ENCODE peak calls at places on chromosomes 4 and X, in eight cellular contexts. J is glomerular endothelial cell; D is activated T-cell treated with anti-CD3 and anti-CD28 coated beads for 48 hours; S is stimulated activated CD4-positive, alpha-beta T cell treated with anti-CD3 and anti-CD28 coated beads, TNF-alpha, amount 100 ng/mL, for 1 hour; P is activated naive CD4-positive, alpha-beta T cell treated with Interleukin-2 at 50 U/mL for 16 hours; X is C1 segment of cervical spinal cord; C is trophoblast cell; H is GM04504. B is an unnamed sample.

GRCh38 chr4:129064717-129065116 is 28.6 kb downstream of the SCLT1 start:
- DNase-seq in J (no peak), D (no peak), S (no peak), P (no peak), X (no peak), C (no peak), H (peak), B (no peak)

GRCh38 chr4:65698631-65699030 is 28.3 kb upstream of the EPHA5 start:
- DNase-seq in J (no peak), D (no peak), S (no peak), P (no peak), X (no peak), C (no peak), H (no peak), B (no peak)

GRCh38 chr4:22850630-22851029 is 157.9 kb downstream of the GBA3 start:
- DNase-seq in J (no peak), D (no peak), S (no peak), P (no peak), X (no peak), C (no peak), H (no peak), B (no peak)

GRCh38 chr4:29213020-29213419 is 1507.1 kb upstream of the PCDH7 start:
- DNase-seq in J (no peak), D (no peak), S (no peak), P (no peak), X (no peak), C (no peak), H (no peak), B (no peak)

GRCh38 chrX:68508799-68509198 is 9.9 kb downstream of the YIPF6 start:
- DNase-seq in J (no peak), D (no peak), S (no peak), P (no peak), X (no peak), C (peak), H (no peak), B (no peak)

GRCh38 chrX:71301195-71301924 is at the start of gene ITGB1BP2:
- DNase-seq in J (no peak), D (no peak), S (no peak), P (no peak), X (no peak), C (no peak), H (peak), B (no peak)

GRCh38 chrX:105260291-105261043 is 40.0 kb upstream of the TEX13A start:
- DNase-seq in J (no peak), D (no peak), S (no peak), P (no peak), X (no peak), C (no peak), H (no peak), B (no peak)

GRCh38 chr4:6916587-6917444 is 7.2 kb downstream of the TBC1D14 start:
- DNase-seq in J (no peak), D (peak), S (peak), P (peak), X (peak), C (peak), H (no peak), B (no peak)

GRCh38 chr4:38753021-38753806 is 29.6 kb downstream of the TLR10 start:
- DNase-seq in J (no peak), D (no peak), S (no peak), P (no peak), X (peak), C (peak), H (peak), B (peak)

GRCh38 chr4:73864365-73864764 is 4.8 kb upstream of the CXCL1 start:
- DNase-seq in J (no peak), D (no peak), S (no peak), P (no peak), X (no peak), C (no peak), H (no peak), B (no peak)

GRCh38 chr4:115675721-115676120 is 562.3 kb upstream of the NDST4 start:
- DNase-seq in J (no peak), D (no peak), S (no peak), P (no peak), X (no peak), C (no peak), H (no peak), B (no peak)

GRCh38 chrX:109886122-109886761 is 116.7 kb upstream of the TMEM164 start:
- DNase-seq in J (peak), D (peak), S (no peak), P (peak), X (no peak), C (peak), H (no peak), B (peak)

GRCh38 chrX:98141466-98141865 is 1257.8 kb downstream of the RPA4 start:
- DNase-seq in J (no peak), D (no peak), S (no peak), P (no peak), X (no peak), C (no peak), H (no peak), B (no peak)

GRCh38 chr4:152501846-152502536 is 33.9 kb downstream of the FBXW7 start:
- DNase-seq in J (no peak), D (no peak), S (no peak), P (no peak), X (no peak), C (no peak), H (no peak), B (no peak)

GRCh38 chr4:118920247-118920646 is 31.6 kb downstream of the SYNPO2 start:
- DNase-seq in J (no peak), D (no peak), S (no peak), P (no peak), X (no peak), C (no peak), H (no peak), B (peak)

GRCh38 chrX:1542994-1543725 is 6.2 kb upstream of the P2RY8 start:
- DNase-seq in J (no peak), D (no peak), S (no peak), P (no peak), X (no peak), C (no peak), H (no peak), B (no peak)

GRCh38 chr4:151599876-151600275 is 160.9 kb downstream of the GATB start:
- DNase-seq in J (no peak), D (no peak), S (no peak), P (no peak), X (no peak), C (no peak), H (peak), B (no peak)

B was measured in MG63.